ENCODE peak calls at places on chromosomes 6 and 20, in four cellular contexts. J is hepatocyte, U is IMR-90, A is heart left ventricle. X is an unnamed sample.

GRCh38 chr6:100538086-100538485 is 73.4 kb upstream of the SIM1 start:
- DNase-seq in J (no peak), U (no peak), A (no peak), X (no peak)

GRCh38 chr6:157982297-157982579 is 575 bp downstream of the SYNJ2 start:
- DNase-seq in J (peak; percentile 72), U (no peak), A (no peak), X (no peak)

GRCh38 chr6:153568601-153569000 is 437.5 kb upstream of the RGS17 start:
- DNase-seq in J (no peak), U (no peak), A (no peak), X (no peak)

GRCh38 chr6:64437996-64438395 is 802.4 kb downstream of the PHF3 start:
- DNase-seq in J (no peak), U (no peak), A (no peak), X (no peak)

GRCh38 chr20:8837396-8837795 is 231.5 kb upstream of the PLCB4 start:
- DNase-seq in J (no peak), U (peak; percentile 96), A (no peak), X (no peak)

GRCh38 chr20:49501917-49502316 is 19.4 kb upstream of the KCNB1 start:
- DNase-seq in J (no peak), U (peak; percentile 26), A (no peak), X (no peak)

GRCh38 chr6:40891131-40891530 is 147.9 kb downstream of the UNC5CL start:
- DNase-seq in J (no peak), U (no peak), A (no peak), X (no peak)

GRCh38 chr20:58614984-58615760 is 35.9 kb upstream of the STX16 start:
- DNase-seq in J (no peak), U (no peak), A (no peak), X (no peak)

GRCh38 chr6:3361312-3362037 is 95.4 kb downstream of the SLC22A23 start:
- DNase-seq in J (no peak), U (no peak), A (no peak), X (no peak)

GRCh38 chr6:129955584-129955983 is 62.8 kb upstream of the L3MBTL3 start:
- DNase-seq in J (no peak), U (no peak), A (no peak), X (no peak)

GRCh38 chr6:135451617-135452190 is 45.8 kb downstream of the AHI1 start:
- DNase-seq in J (peak; percentile 55), U (peak; percentile 43), A (no peak), X (no peak)

GRCh38 chr20:58847483-58847882 is 3.2 kb downstream of the GNAS-AS1 start:
- DNase-seq in J (no peak), U (no peak), A (no peak), X (no peak)

GRCh38 chr20:2273634-2274302 is 22.0 kb upstream of the TGM3 start:
- DNase-seq in J (no peak), U (no peak), A (no peak), X (no peak)

GRCh38 chr6:166262738-166263515 is 45.3 kb downstream of the PRR18 start:
- DNase-seq in J (no peak), U (no peak), A (no peak), X (no peak)

GRCh38 chr6:112636650-112637260 is 289.6 kb downstream of the RFPL4B start:
- DNase-seq in J (no peak), U (peak; percentile 83), A (no peak), X (no peak)

GRCh38 chr6:144094731-144095133 is 641 bp downstream of the SF3B5 start:
- DNase-seq in J (no peak), U (no peak), A (no peak), X (no peak)

GRCh38 chr20:64137598-64138031 is 26.6 kb upstream of the MYT1 start:
- DNase-seq in J (no peak), U (no peak), A (no peak), X (no peak)

GRCh38 chr6:107192739-107193296 is 77.5 kb upstream of the BEND3 start:
- DNase-seq in J (no peak), U (no peak), A (no peak), X (no peak)

GRCh38 chr6:127343753-127344659 is 597 bp upstream of the ECHDC1 start:
- DNase-seq in J (peak; percentile 28), U (peak; percentile 79), A (no peak), X (no peak)

GRCh38 chr20:60249436-60249835 is 291.2 kb downstream of the CDH26 start:
- DNase-seq in J (no peak), U (peak; percentile 98), A (no peak), X (no peak)

GRCh38 chr20:49989234-49990065 is 6.7 kb downstream of the SNAI1 start:
- DNase-seq in J (peak; percentile 68), U (peak; percentile 87), A (peak; percentile 77), X (peak; percentile 49)

GRCh38 chr6:105790635-105791034 is 295.5 kb upstream of the PRDM1 start:
- DNase-seq in J (no peak), U (no peak), A (no peak), X (no peak)

GRCh38 chr6:167588181-167588919 is 238.4 kb upstream of the AFDN start:
- DNase-seq in J (no peak), U (no peak), A (no peak), X (no peak)

GRCh38 chr20:33209789-33210188 is 7.4 kb upstream of the BPIFA3 start:
- DNase-seq in J (peak; percentile 94), U (peak; percentile 52), A (peak; percentile 64), X (peak; percentile 18)

GRCh38 chr20:51583073-51583472 is 40.6 kb upstream of the NFATC2 start:
- DNase-seq in J (no peak), U (no peak), A (no peak), X (no peak)

GRCh38 chr6:158517581-158517980 is 42.3 kb upstream of the TMEM181 start:
- DNase-seq in J (no peak), U (no peak), A (no peak), X (no peak)

GRCh38 chr6:88174906-88175305 is 8.8 kb upstream of the CNR1 start:
- DNase-seq in J (no peak), U (no peak), A (no peak), X (no peak)

GRCh38 chr6:117270121-117270959 is 5.0 kb downstream of the VGLL2 start:
- DNase-seq in J (peak; percentile 36), U (no peak), A (no peak), X (no peak)

GRCh38 chr20:46743088-46743487 is 33.6 kb downstream of the SLC2A10 start:
- DNase-seq in J (no peak), U (no peak), A (no peak), X (no peak)

GRCh38 chr6:156242206-156242605 is 535.0 kb upstream of the ARID1B start:
- DNase-seq in J (no peak), U (no peak), A (no peak), X (no peak)

GRCh38 chr6:165854061-165854862 is 191.2 kb upstream of the PDE10A start:
- DNase-seq in J (no peak), U (no peak), A (no peak), X (no peak)

GRCh38 chr20:63706852-63707557 is 771 bp downstream of the ARFRP1 start:
- DNase-seq in J (peak; percentile 72), U (peak; percentile 35), A (peak; percentile 40), X (peak; percentile 36)

GRCh38 chr6:117687006-117687405 is 11.7 kb downstream of the NUS1 start:
- DNase-seq in J (no peak), U (no peak), A (no peak), X (no peak)

GRCh38 chr6:56073315-56073714 is 174.1 kb downstream of the COL21A1 start:
- DNase-seq in J (no peak), U (no peak), A (no peak), X (no peak)

GRCh38 chr20:23105193-23105592 is 19.1 kb upstream of the CD93 start:
- DNase-seq in J (no peak), U (no peak), A (no peak), X (no peak)
- TF ChIP-seq CTCF in J (no peak), U (no peak), A (no peak), X (no peak)

DNA sequence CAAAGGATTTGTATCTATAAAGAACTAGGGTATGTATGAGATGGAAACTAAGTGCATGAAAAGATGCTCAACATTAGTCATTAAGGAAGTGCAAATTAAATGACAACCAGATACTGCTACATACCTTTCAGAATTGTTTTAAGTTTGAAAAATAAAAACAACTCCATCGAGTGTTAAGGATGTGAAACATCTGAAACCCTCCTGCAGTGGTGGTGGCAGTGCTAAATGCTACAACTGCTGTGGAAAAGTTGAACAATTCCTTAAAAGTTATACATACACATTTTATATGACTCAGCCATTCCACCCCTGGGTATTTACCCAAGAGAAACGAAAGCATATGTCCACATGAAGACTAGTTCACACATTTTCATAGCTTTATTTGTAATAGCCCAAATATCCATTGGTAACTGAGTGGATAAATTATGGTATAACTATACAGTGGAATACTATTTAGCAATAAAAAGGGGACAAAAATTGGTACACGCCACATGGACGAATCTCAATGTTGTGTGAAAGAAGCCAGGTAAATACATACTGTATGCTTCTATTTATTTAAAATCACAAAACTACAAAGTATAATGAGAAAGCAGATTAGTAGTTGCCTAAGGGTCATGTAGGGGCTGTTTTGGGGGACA is 10.6 kb downstream of the ARMH2 start:
- DNase-seq in J (no peak), U (peak; percentile 81), A (no peak), X (no peak)
- H3K36me3 ChIP-seq in J (no peaks in the 10 kb centered on the region), U (peaks cover 6% of the 10 kb centered on the region), A (peaks cover 49% of the 10 kb centered on the region), X (no peaks in the 10 kb centered on the region)

GRCh38 chr6:12147557-12148316 is 135.6 kb downstream of the HIVEP1 start:
- DNase-seq in J (no peak), U (peak; percentile 37), A (no peak), X (no peak)
- TF ChIP-seq CTCF in J (no peak), U (peak; percentile 30), A (no peak), X (no peak)

DNA sequence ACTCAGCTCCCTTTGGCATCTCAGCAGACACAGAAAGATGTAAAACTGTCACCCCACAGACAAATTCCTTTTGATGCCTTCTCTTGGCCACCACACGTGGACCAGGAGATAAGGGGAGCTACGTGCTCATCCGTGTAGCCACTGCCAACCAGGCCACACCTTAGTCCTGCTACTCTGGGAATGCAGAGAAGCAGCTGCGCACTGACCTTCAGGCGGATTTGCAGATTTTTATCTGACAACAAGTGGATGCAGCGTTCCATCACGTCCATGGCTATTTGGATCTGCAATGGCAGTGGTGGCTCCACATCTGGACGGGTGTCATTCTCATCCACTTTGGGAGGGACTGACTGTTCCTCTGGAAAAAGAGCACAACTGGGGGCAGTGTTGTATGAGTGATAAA is 30.8 kb downstream of the TTI1 start:
- DNase-seq in J (no peak), U (no peak), A (no peak), X (no peak)
- H3K36me3 ChIP-seq in J (no peaks in the 10 kb centered on the region), U (peaks cover 17% of the 10 kb centered on the region), A (peaks cover 87% of the 10 kb centered on the region), X (no peaks in the 10 kb centered on the region)

GRCh38 chr20:57187068-57187634 is 79.3 kb downstream of the BMP7 start:
- DNase-seq in J (no peak), U (no peak), A (no peak), X (no peak)
- TF ChIP-seq CTCF in J (no peak), U (no peak), A (no peak), X (no peak)

DNA sequence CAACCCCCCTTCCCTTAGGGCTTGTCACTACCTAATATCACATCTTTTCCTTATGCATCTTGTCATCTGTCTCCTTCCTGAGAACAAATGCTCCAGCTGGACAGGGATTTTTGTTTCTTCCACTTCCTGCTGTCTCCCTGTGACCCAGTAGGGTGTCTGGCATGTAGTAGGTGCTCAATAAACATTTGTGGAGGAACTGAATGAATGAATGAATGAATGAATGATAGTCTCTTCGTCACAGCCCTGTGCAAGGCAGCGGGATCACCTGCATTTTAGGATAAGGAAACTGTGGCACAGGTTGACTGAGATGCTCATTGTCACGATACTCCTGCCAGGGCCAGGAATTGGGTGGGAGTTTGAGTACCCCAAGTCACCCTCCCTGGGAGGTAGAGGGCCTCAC is 14.2 kb downstream of the LEMD2 start:
- DNase-seq in J (no peak), U (no peak), A (no peak), X (no peak)
- H3K36me3 ChIP-seq in J (no peaks in the 10 kb centered on the region), U (peaks cover 68% of the 10 kb centered on the region), A (peaks cover 75% of the 10 kb centered on the region), X (no peaks in the 10 kb centered on the region)

GRCh38 chr6:33933101-33933500 is 129.3 kb upstream of the MLN start:
- DNase-seq in J (no peak), U (no peak), A (no peak), X (no peak)
- TF ChIP-seq CTCF in J (no peak), U (no peak), A (no peak), X (no peak)

X was measured in uterus.